ENCODE peak calls at places on chromosomes 1 and 21, in four cellular contexts. U, O, Y and Q are unnamed samples.
A peak's percentile ranks its signal among the peaks of the same experiment; 100 is the strongest.

GRCh38 chr1:166999090-166999489 is 10.0 kb downstream of the MAEL start:
- DNase-seq in U (no peak), Y (peak; percentile 6), O (no peak), Q (no peak)

GRCh38 chr1:109772658-109773202 is 9.0 kb upstream of the EPS8L3 start:
- DNase-seq in O (no peak), Y (no peak), U (peak; percentile 34), Q (no peak)

GRCh38 chr1:225479996-225480720 is 52.3 kb upstream of the LBR start:
- DNase-seq in Y (no peak), O (no peak), U (no peak), Q (no peak)

GRCh38 chr1:179380299-179380698 is 14.5 kb downstream of the AXDND1 start:
- DNase-seq in Y (no peak), O (no peak), U (no peak), Q (no peak)

GRCh38 chr1:205639567-205639966 is 7.8 kb upstream of the ELK4 start:
- DNase-seq in U (no peak), Y (no peak), O (no peak), Q (no peak)

GRCh38 chr1:87213126-87213496 is 115.6 kb upstream of the LMO4 start:
- DNase-seq in Y (no peak), U (no peak), O (no peak), Q (no peak)

GRCh38 chr1:34155851-34156250 is 9.2 kb downstream of the CSMD2 start:
- DNase-seq in U (no peak), Y (peak; percentile 54), O (no peak), Q (no peak)

GRCh38 chr21:46347791-46348381 is 23.9 kb downstream of the PCNT start:
- DNase-seq in O (no peak), Y (peak; percentile 32), U (no peak), Q (no peak)

GRCh38 chr1:43286115-43286514 is 734 bp upstream of the C1orf210 start:
- DNase-seq in U (peak; percentile 46), O (no peak), Y (no peak), Q (no peak)

GRCh38 chr21:37181059-37181458 is 86.1 kb downstream of the VPS26C start:
- DNase-seq in Y (no peak), O (no peak), U (no peak), Q (no peak)

GRCh38 chr1:84260852-84261518 is 40.5 kb upstream of the SAMD13 start:
- DNase-seq in U (no peak), O (no peak), Y (peak; percentile 21), Q (peak; percentile 59)